ENCODE peak calls at places on chromosomes 5 and 9, in five cellular contexts. One of them, this sample, is unnamed. For H3K27me3, the result is how much of the 10 kb centered on the place peaks cover.

GRCh38 chr5:59648949-59649921 is 244.3 kb downstream of the PDE4D start:
- DNase-seq in CD4-positive, alpha-beta T cell: no peak
- DNase-seq in PC-3: no peak
- DNase-seq in effector memory CD4-positive, alpha-beta T cell: no peak
- DNase-seq in aorta: no peak
- DNase-seq in this sample: no peak

GRCh38 chr5:32315221-32316014 is 2.7 kb upstream of the MTMR12 start:
- DNase-seq in CD4-positive, alpha-beta T cell: no peak
- DNase-seq in PC-3: no peak
- DNase-seq in effector memory CD4-positive, alpha-beta T cell: no peak
- DNase-seq in aorta: no peak
- DNase-seq in this sample: no peak

GRCh38 chr5:41445937-41446563 is 64.4 kb downstream of the PLCXD3 start:
- DNase-seq in CD4-positive, alpha-beta T cell: no peak
- DNase-seq in PC-3: no peak
- DNase-seq in effector memory CD4-positive, alpha-beta T cell: no peak
- DNase-seq in aorta: peak
- DNase-seq in this sample: no peak

GRCh38 chr5:89988998-89989690 is 420.4 kb downstream of the CETN3 start:
- DNase-seq in CD4-positive, alpha-beta T cell: no peak
- DNase-seq in PC-3: no peak
- DNase-seq in effector memory CD4-positive, alpha-beta T cell: no peak
- DNase-seq in aorta: no peak
- DNase-seq in this sample: no peak

GRCh38 chr9:130461218-130461630 is 16.5 kb downstream of the ASS1 start:
- DNase-seq in CD4-positive, alpha-beta T cell: peak
- DNase-seq in PC-3: peak
- DNase-seq in effector memory CD4-positive, alpha-beta T cell: peak
- DNase-seq in aorta: peak
- DNase-seq in this sample: peak

GRCh38 chr5:95823738-95824609 is 1.4 kb upstream of the GLRX start:
- DNase-seq in CD4-positive, alpha-beta T cell: peak
- DNase-seq in PC-3: peak
- DNase-seq in effector memory CD4-positive, alpha-beta T cell: peak
- DNase-seq in aorta: peak
- DNase-seq in this sample: peak

GRCh38 chr9:96344458-96345180 is 38.9 kb downstream of the SLC35D2 start:
- DNase-seq in CD4-positive, alpha-beta T cell: no peak
- DNase-seq in PC-3: peak
- DNase-seq in effector memory CD4-positive, alpha-beta T cell: no peak
- DNase-seq in aorta: no peak
- DNase-seq in this sample: peak

GRCh38 chr9:14309403-14309802 is 4.5 kb downstream of the NFIB start:
- DNase-seq in CD4-positive, alpha-beta T cell: no peak
- DNase-seq in PC-3: peak
- DNase-seq in effector memory CD4-positive, alpha-beta T cell: no peak
- DNase-seq in aorta: no peak
- DNase-seq in this sample: no peak

GRCh38 chr9:101706261-101706798 is 32.1 kb downstream of the GRIN3A start:
- DNase-seq in CD4-positive, alpha-beta T cell: no peak
- DNase-seq in PC-3: no peak
- DNase-seq in effector memory CD4-positive, alpha-beta T cell: no peak
- DNase-seq in aorta: no peak
- DNase-seq in this sample: no peak

GRCh38 chr5:84550222-84550621 is 165.5 kb upstream of the EDIL3 start:
- DNase-seq in CD4-positive, alpha-beta T cell: no peak
- DNase-seq in PC-3: no peak
- DNase-seq in effector memory CD4-positive, alpha-beta T cell: no peak
- DNase-seq in aorta: no peak
- DNase-seq in this sample: no peak

GRCh38 chr5:38208782-38209378 is 49.5 kb upstream of the EGFLAM start:
- DNase-seq in CD4-positive, alpha-beta T cell: no peak
- DNase-seq in PC-3: peak
- DNase-seq in effector memory CD4-positive, alpha-beta T cell: no peak
- DNase-seq in aorta: no peak
- DNase-seq in this sample: no peak

GRCh38 chr5:9892696-9893095 is 262.5 kb upstream of the TAS2R1 start:
- DNase-seq in CD4-positive, alpha-beta T cell: no peak
- DNase-seq in PC-3: no peak
- DNase-seq in effector memory CD4-positive, alpha-beta T cell: no peak
- DNase-seq in aorta: no peak
- DNase-seq in this sample: no peak

GRCh38 chr9:124022201-124023121 is 10.9 kb downstream of the LHX2 start:
- DNase-seq in CD4-positive, alpha-beta T cell: no peak
- DNase-seq in PC-3: no peak
- DNase-seq in effector memory CD4-positive, alpha-beta T cell: no peak
- DNase-seq in aorta: no peak
- DNase-seq in this sample: no peak

GRCh38 chr9:135902655-135903357 is 4.5 kb downstream of the CAMSAP1 start:
- DNase-seq in CD4-positive, alpha-beta T cell: no peak
- DNase-seq in PC-3: no peak
- DNase-seq in effector memory CD4-positive, alpha-beta T cell: no peak
- DNase-seq in aorta: no peak
- DNase-seq in this sample: no peak

GRCh38 chr9:38035873-38036272 is 33.2 kb downstream of the SHB start:
- DNase-seq in CD4-positive, alpha-beta T cell: no peak
- DNase-seq in PC-3: peak
- DNase-seq in effector memory CD4-positive, alpha-beta T cell: no peak
- DNase-seq in aorta: no peak
- DNase-seq in this sample: no peak

GRCh38 chr9:91408475-91408874 is 15.2 kb downstream of the NFIL3 start:
- DNase-seq in CD4-positive, alpha-beta T cell: no peak
- DNase-seq in PC-3: no peak
- DNase-seq in effector memory CD4-positive, alpha-beta T cell: no peak
- DNase-seq in aorta: no peak
- DNase-seq in this sample: no peak

GRCh38 chr5:176418251-176418650 is 1.9 kb upstream of the CLTB start:
- DNase-seq in CD4-positive, alpha-beta T cell: no peak
- DNase-seq in PC-3: peak
- DNase-seq in effector memory CD4-positive, alpha-beta T cell: no peak
- DNase-seq in aorta: no peak
- DNase-seq in this sample: no peak

GRCh38 chr5:150514708-150515211 is 6.8 kb downstream of the NDST1 start:
- DNase-seq in CD4-positive, alpha-beta T cell: no peak
- DNase-seq in PC-3: peak
- DNase-seq in effector memory CD4-positive, alpha-beta T cell: no peak
- DNase-seq in aorta: no peak
- DNase-seq in this sample: no peak

GRCh38 chr5:72467987-72468386 is 39.2 kb downstream of the ZNF366 start:
- DNase-seq in CD4-positive, alpha-beta T cell: no peak
- DNase-seq in PC-3: peak
- DNase-seq in effector memory CD4-positive, alpha-beta T cell: no peak
- DNase-seq in aorta: no peak
- DNase-seq in this sample: no peak

GRCh38 chr5:40240111-40240510 is 439.6 kb upstream of the PTGER4 start:
- DNase-seq in CD4-positive, alpha-beta T cell: no peak
- DNase-seq in PC-3: peak
- DNase-seq in effector memory CD4-positive, alpha-beta T cell: no peak
- DNase-seq in aorta: no peak
- DNase-seq in this sample: no peak

GRCh38 chr5:35371971-35372426 is 141.7 kb upstream of the PRLR start:
- DNase-seq in CD4-positive, alpha-beta T cell: no peak
- DNase-seq in PC-3: no peak
- DNase-seq in effector memory CD4-positive, alpha-beta T cell: no peak
- DNase-seq in aorta: no peak
- DNase-seq in this sample: no peak

GRCh38 chr9:129506892-129507291 is 114.0 kb downstream of the C9orf50 start:
- DNase-seq in CD4-positive, alpha-beta T cell: no peak
- DNase-seq in PC-3: no peak
- DNase-seq in effector memory CD4-positive, alpha-beta T cell: no peak
- DNase-seq in aorta: no peak
- DNase-seq in this sample: no peak

GRCh38 chr9:85741875-85742629 is at the start of gene AGTPBP1:
- DNase-seq in CD4-positive, alpha-beta T cell: peak
- DNase-seq in PC-3: peak
- DNase-seq in effector memory CD4-positive, alpha-beta T cell: peak
- DNase-seq in aorta: peak
- DNase-seq in this sample: peak

GRCh38 chr9:137074657-137075274 is 2.6 kb upstream of the UAP1L1 start:
- DNase-seq in CD4-positive, alpha-beta T cell: no peak
- DNase-seq in PC-3: no peak
- DNase-seq in effector memory CD4-positive, alpha-beta T cell: no peak
- DNase-seq in aorta: no peak
- DNase-seq in this sample: no peak

GRCh38 chr9:131661954-131662621 is 77.8 kb downstream of the RAPGEF1 start:
- DNase-seq in CD4-positive, alpha-beta T cell: peak
- DNase-seq in PC-3: no peak
- DNase-seq in effector memory CD4-positive, alpha-beta T cell: peak
- DNase-seq in aorta: no peak
- DNase-seq in this sample: no peak

GRCh38 chr5:96176022-96176421 is 214.4 kb upstream of the ELL2 start:
- DNase-seq in CD4-positive, alpha-beta T cell: no peak
- DNase-seq in PC-3: no peak
- DNase-seq in effector memory CD4-positive, alpha-beta T cell: no peak
- DNase-seq in aorta: no peak
- DNase-seq in this sample: no peak

GRCh38 chr9:100191264-100191663 is 92.2 kb downstream of the INVS start:
- DNase-seq in CD4-positive, alpha-beta T cell: no peak
- DNase-seq in PC-3: no peak
- DNase-seq in effector memory CD4-positive, alpha-beta T cell: no peak
- DNase-seq in aorta: no peak
- DNase-seq in this sample: no peak
- H3K27me3 ChIP-seq in CD4-positive, alpha-beta T cell: under half
- H3K27me3 ChIP-seq in PC-3: under half
- H3K27me3 ChIP-seq in effector memory CD4-positive, alpha-beta T cell: under half
- H3K27me3 ChIP-seq in aorta: under half
- H3K27me3 ChIP-seq in this sample: under half

GRCh38 chr5:159103086-159103485 is 3.4 kb upstream of the EBF1 start:
- DNase-seq in CD4-positive, alpha-beta T cell: no peak
- DNase-seq in PC-3: no peak
- DNase-seq in effector memory CD4-positive, alpha-beta T cell: no peak
- DNase-seq in aorta: no peak
- DNase-seq in this sample: no peak
- H3K27me3 ChIP-seq in CD4-positive, alpha-beta T cell: under half
- H3K27me3 ChIP-seq in PC-3: under half
- H3K27me3 ChIP-seq in effector memory CD4-positive, alpha-beta T cell: under half
- H3K27me3 ChIP-seq in aorta: under half
- H3K27me3 ChIP-seq in this sample: half or more

GRCh38 chr5:29307498-29307897 is 1886.0 kb upstream of the CDH6 start:
- DNase-seq in CD4-positive, alpha-beta T cell: no peak
- DNase-seq in PC-3: peak
- DNase-seq in effector memory CD4-positive, alpha-beta T cell: no peak
- DNase-seq in aorta: no peak
- DNase-seq in this sample: no peak
- H3K27me3 ChIP-seq in CD4-positive, alpha-beta T cell: under half
- H3K27me3 ChIP-seq in PC-3: under half
- H3K27me3 ChIP-seq in effector memory CD4-positive, alpha-beta T cell: under half
- H3K27me3 ChIP-seq in aorta: under half
- H3K27me3 ChIP-seq in this sample: under half

GRCh38 chr9:36974731-36975130 is 59.3 kb downstream of the PAX5 start:
- DNase-seq in CD4-positive, alpha-beta T cell: no peak
- DNase-seq in PC-3: no peak
- DNase-seq in effector memory CD4-positive, alpha-beta T cell: no peak
- DNase-seq in aorta: no peak
- DNase-seq in this sample: no peak
- H3K27me3 ChIP-seq in CD4-positive, alpha-beta T cell: under half
- H3K27me3 ChIP-seq in PC-3: under half
- H3K27me3 ChIP-seq in effector memory CD4-positive, alpha-beta T cell: under half
- H3K27me3 ChIP-seq in aorta: under half
- H3K27me3 ChIP-seq in this sample: under half

GRCh38 chr5:134492568-134492967 is 32.9 kb upstream of the JADE2 start:
- DNase-seq in CD4-positive, alpha-beta T cell: no peak
- DNase-seq in PC-3: no peak
- DNase-seq in effector memory CD4-positive, alpha-beta T cell: no peak
- DNase-seq in aorta: no peak
- DNase-seq in this sample: no peak
- H3K27me3 ChIP-seq in CD4-positive, alpha-beta T cell: under half
- H3K27me3 ChIP-seq in PC-3: under half
- H3K27me3 ChIP-seq in effector memory CD4-positive, alpha-beta T cell: under half
- H3K27me3 ChIP-seq in aorta: under half
- H3K27me3 ChIP-seq in this sample: under half

GRCh38 chr5:141639357-141640050 is 2.7 kb downstream of the RELL2 start:
- DNase-seq in CD4-positive, alpha-beta T cell: no peak
- DNase-seq in PC-3: no peak
- DNase-seq in effector memory CD4-positive, alpha-beta T cell: no peak
- DNase-seq in aorta: no peak
- DNase-seq in this sample: no peak
- H3K27me3 ChIP-seq in CD4-positive, alpha-beta T cell: under half
- H3K27me3 ChIP-seq in PC-3: under half
- H3K27me3 ChIP-seq in effector memory CD4-positive, alpha-beta T cell: under half
- H3K27me3 ChIP-seq in aorta: under half
- H3K27me3 ChIP-seq in this sample: under half

DNA sequence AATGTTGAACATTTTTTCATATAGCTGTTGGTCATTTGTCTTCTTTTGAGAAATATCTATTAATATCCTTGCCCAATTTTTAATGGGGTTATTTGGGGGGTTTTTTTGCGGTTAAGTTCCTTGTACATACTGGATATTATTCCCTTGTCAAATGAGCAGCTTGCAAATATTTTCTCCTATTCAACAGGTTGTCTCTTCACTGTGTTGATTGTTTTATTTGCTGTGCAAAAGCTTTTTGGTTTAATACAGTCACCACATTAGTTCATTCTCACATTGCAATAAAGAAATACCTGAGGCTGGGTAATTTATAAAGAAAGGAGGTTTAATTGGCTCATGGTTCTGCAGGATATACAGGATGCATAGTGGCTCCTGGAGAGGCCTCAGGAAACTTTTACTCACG is 36.5 kb upstream of the NIPBL start:
- DNase-seq in CD4-positive, alpha-beta T cell: no peak
- DNase-seq in PC-3: no peak
- DNase-seq in effector memory CD4-positive, alpha-beta T cell: no peak
- DNase-seq in aorta: no peak
- DNase-seq in this sample: no peak
- H3K27me3 ChIP-seq in CD4-positive, alpha-beta T cell: under half
- H3K27me3 ChIP-seq in PC-3: half or more
- H3K27me3 ChIP-seq in effector memory CD4-positive, alpha-beta T cell: under half
- H3K27me3 ChIP-seq in aorta: under half
- H3K27me3 ChIP-seq in this sample: under half

This sample was measured in sigmoid colon.